ENCODE peak calls at places on chromosome 19, in eight cellular contexts. V is stimulated activated CD4-positive, alpha-beta T cell treated with anti-CD3 and anti-CD28 coated beads, Interleukin-15, amount 100 ng/mL, for 48 hours; A is ovary; G is non-pigmented ciliary epithelial cell; I is activated T-cell treated with anti-CD3 and anti-CD28 coated beads, Interleukin-2, amount 50 U/mL, for 48 hours; H is activated CD4-positive, CD25-positive, alpha-beta regulatory T cell treated with anti-CD3 and anti-CD28 coated beads, Interleukin-2, amount 50 U/mL, for 72 hours; R is stimulated activated CD8-positive, alpha-beta memory T cell treated with anti-CD3 and anti-CD28 coated beads, Interleukin-12 subunit alpha, Interleukin-12 subunit beta, amount 100 ng/mL, for 4 hours; S is activated CD4-positive, alpha-beta T cell treated with anti-CD3 and anti-CD28 coated beads, Interleukin-2, amount 50 U/mL, for 48 hours. T is an unnamed sample.

GRCh38 chr19:40610396-40611064 is 9.4 kb downstream of the LTBP4 start:
- DNase-seq in V (peak; percentile 50), G (no peak), R (peak; percentile 39), S (peak; percentile 62), I (peak; percentile 81), H (peak; percentile 66), A (peak; percentile 57), T (no peak)

GRCh38 chr19:47275866-47276461 is 1.3 kb downstream of the INAFM1 start:
- DNase-seq in V (no peak), S (no peak), G (no peak), A (peak; percentile 81), H (no peak), R (no peak), I (no peak), T (no peak)

GRCh38 chr19:24046550-24046949 is 40.4 kb upstream of the ZNF254 start:
- DNase-seq in H (no peak), I (no peak), G (no peak), A (no peak), S (no peak), V (no peak), R (no peak), T (no peak)

GRCh38 chr19:54023191-54023590 is 31.8 kb downstream of the CACNG6 start:
- DNase-seq in A (no peak), I (no peak), R (no peak), V (no peak), G (no peak), H (no peak), S (no peak), T (no peak)

GRCh38 chr19:38848299-38849146 is 1.3 kb downstream of the HNRNPL start:
- DNase-seq in S (no peak), A (no peak), H (no peak), G (no peak), V (no peak), R (no peak), I (no peak), T (no peak)

GRCh38 chr19:6532244-6532999 is 1.6 kb downstream of the TNFSF9 start:
- DNase-seq in G (no peak), V (no peak), S (no peak), I (no peak), H (no peak), R (no peak), A (no peak), T (no peak)

GRCh38 chr19:30085394-30085793 is 143.4 kb downstream of the URI1 start:
- DNase-seq in G (no peak), S (no peak), R (no peak), I (no peak), A (no peak), V (no peak), H (no peak), T (no peak)

GRCh38 chr19:37738371-37738770 is 18.8 kb upstream of the ZNF607 start:
- DNase-seq in V (no peak), R (no peak), S (no peak), I (no peak), H (no peak), A (no peak), G (no peak), T (no peak)

GRCh38 chr19:38685666-38686529 is 38.4 kb downstream of the ACTN4 start:
- DNase-seq in A (no peak), I (peak; percentile 27), V (no peak), R (no peak), G (no peak), H (no peak), S (no peak), T (no peak)

GRCh38 chr19:988081-988480 is 3.9 kb downstream of the WDR18 start:
- DNase-seq in A (no peak), H (no peak), V (no peak), I (no peak), S (no peak), R (no peak), G (no peak), T (no peak)

GRCh38 chr19:35383536-35383935 is 12.7 kb downstream of the GPR42 start:
- DNase-seq in H (no peak), A (no peak), I (no peak), S (no peak), G (no peak), V (no peak), R (no peak), T (no peak)

GRCh38 chr19:13665125-13665903 is 99.0 kb upstream of the MRI1 start:
- DNase-seq in V (no peak), R (no peak), I (no peak), G (no peak), A (no peak), S (no peak), H (no peak), T (no peak)

GRCh38 chr19:53877361-53877766 is 4.6 kb upstream of the PRKCG start:
- DNase-seq in I (peak; percentile 44), S (no peak), V (no peak), A (no peak), H (no peak), R (no peak), G (no peak), T (no peak)

GRCh38 chr19:50549927-50550593 is 18.2 kb downstream of the LRRC4B start:
- DNase-seq in V (no peak), I (no peak), H (no peak), R (no peak), A (no peak), G (no peak), S (no peak), T (no peak)

GRCh38 chr19:1001538-1002166 is 1.4 kb downstream of the GRIN3B start:
- DNase-seq in V (peak; percentile 65), S (peak; percentile 76), A (no peak), G (no peak), I (peak; percentile 85), R (peak; percentile 49), H (peak; percentile 84), T (no peak)

GRCh38 chr19:39277598-39277997 is 9.4 kb downstream of the IFNL2 start:
- DNase-seq in H (no peak), V (no peak), R (no peak), A (no peak), S (no peak), G (no peak), I (no peak), T (no peak)

GRCh38 chr19:50050406-50051223 is 24.8 kb downstream of the ZNF473 start:
- DNase-seq in S (peak; percentile 82), G (peak; percentile 43), V (peak; percentile 71), I (peak; percentile 76), R (peak; percentile 69), H (peak; percentile 81), A (peak; percentile 64), T (peak; percentile 42)

GRCh38 chr19:36113895-36114762 is 546 bp downstream of the POLR2I start:
- DNase-seq in H (peak; percentile 39), I (no peak), G (no peak), V (no peak), A (peak; percentile 51), R (no peak), S (no peak), T (no peak)

GRCh38 chr19:2055871-2056809 is 5.1 kb upstream of the MKNK2 start:
- DNase-seq in H (no peak), G (no peak), A (peak; percentile 88), I (no peak), S (peak; percentile 48), V (no peak), R (no peak), T (no peak)

GRCh38 chr19:35940078-35940775 is 4.1 kb downstream of the LRFN3 start:
- DNase-seq in V (no peak), G (no peak), H (no peak), S (no peak), R (no peak), I (no peak), A (no peak), T (no peak)

GRCh38 chr19:51002101-51002532 is 713 bp upstream of the KLK8 start:
- DNase-seq in R (no peak), H (no peak), A (no peak), V (no peak), S (no peak), I (no peak), G (no peak), T (no peak)

GRCh38 chr19:19549804-19550453 is 11.9 kb downstream of the CILP2 start:
- DNase-seq in S (no peak), V (no peak), R (no peak), I (no peak), A (no peak), G (no peak), H (no peak), T (no peak)

GRCh38 chr19:9498183-9498902 is at the start of gene ZNF560:
- DNase-seq in S (peak; percentile 3), G (peak; percentile 8), V (peak; percentile 2), A (no peak), H (peak; percentile 32), I (peak; percentile 32), R (no peak), T (no peak)

GRCh38 chr19:1466461-1467227 is 12.4 kb downstream of the C19orf25 start:
- DNase-seq in V (no peak), G (no peak), A (no peak), R (no peak), I (no peak), H (peak; percentile 31), S (no peak), T (no peak)

GRCh38 chr19:41123716-41124244 is 9.5 kb downstream of the CYP2F1 start:
- DNase-seq in G (no peak), V (no peak), R (no peak), A (no peak), H (no peak), S (no peak), I (no peak), T (no peak)

GRCh38 chr19:20423381-20424207 is 142.0 kb downstream of the ZNF737 start:
- DNase-seq in H (peak; percentile 35), I (peak; percentile 50), V (peak; percentile 8), R (no peak), S (peak; percentile 27), G (no peak), A (peak; percentile 76), T (no peak)

GRCh38 chr19:36215276-36216171 is 618 bp downstream of the ZNF146 start:
- DNase-seq in A (no peak), V (peak; percentile 13), I (peak; percentile 29), H (no peak), S (peak; percentile 31), G (no peak), R (no peak), T (no peak)

GRCh38 chr19:10820173-10820572 is 15.8 kb downstream of the TMED1 start:
- DNase-seq in R (no peak), G (no peak), S (no peak), H (no peak), I (no peak), V (no peak), A (no peak), T (no peak)

GRCh38 chr19:41871573-41872383 is 5.3 kb upstream of the CD79A start:
- DNase-seq in I (peak; percentile 84), H (peak; percentile 56), R (no peak), A (no peak), V (peak; percentile 69), S (peak; percentile 74), G (no peak), T (peak; percentile 82)

GRCh38 chr19:3618144-3618810 is 8.3 kb downstream of the CACTIN start:
- DNase-seq in S (peak; percentile 66), V (peak; percentile 41), R (peak; percentile 28), G (no peak), I (peak; percentile 77), A (peak; percentile 70), H (peak; percentile 73), T (no peak)

GRCh38 chr19:5624154-5624663 is 1.3 kb downstream of the SAFB start:
- DNase-seq in H (no peak), A (peak; percentile 54), G (no peak), V (no peak), S (peak; percentile 11), I (peak; percentile 34), R (no peak), T (no peak)

GRCh38 chr19:4721196-4721595 is 2.4 kb downstream of the DPP9 start:
- DNase-seq in R (no peak), S (no peak), G (no peak), I (no peak), A (no peak), V (no peak), H (no peak), T (no peak)